ENCODE peak calls at places on chromosomes 2 and 18, in ten cellular contexts. B is stimulated activated CD4-positive, alpha-beta T cell treated with anti-CD3 and anti-CD28 coated beads, Interleukin-4, amount 100 ng/mL, for 24 hours; G is endothelial cell; D is fibroblast of the conjunctiva; O is NCI-H345; Y is cardiac fibroblast; C is NCI-H1417; V is uterus; E is stimulated activated CD8-positive, alpha-beta memory T cell treated with anti-CD3 and anti-CD28 coated beads, Interleukin-12 subunit alpha, Interleukin-12 subunit beta, amount 100 ng/mL, for 1 hour; K is NCI-H1105. M is an unnamed sample.

GRCh38 chr2:203688798-203689197 is 17.6 kb upstream of the CD28 start:
- DNase-seq in D (peak), K (no peak), G (no peak), E (no peak), O (no peak), V (peak), C (no peak), B (no peak), Y (peak), M (no peak)

GRCh38 chr2:209719034-209719433 is 52.6 kb upstream of the UNC80 start:
- DNase-seq in D (no peak), C (no peak), G (no peak), B (no peak), E (no peak), K (no peak), Y (no peak), V (no peak), O (no peak), M (no peak)

GRCh38 chr2:50781646-50782045 is 250.3 kb downstream of the NRXN1 start:
- DNase-seq in B (no peak), V (no peak), G (no peak), E (no peak), Y (no peak), D (no peak), C (no peak), O (no peak), K (no peak), M (no peak)

GRCh38 chr2:26483027-26483326 is 5.1 kb upstream of the OTOF start:
- DNase-seq in K (no peak), V (no peak), B (no peak), C (no peak), E (no peak), G (no peak), Y (no peak), D (no peak), O (no peak), M (no peak)

GRCh38 chr18:39550701-39551100 is 1985.1 kb upstream of the CELF4 start:
- DNase-seq in V (no peak), O (no peak), B (no peak), E (no peak), Y (no peak), K (no peak), G (no peak), D (no peak), C (no peak), M (no peak)

GRCh38 chr18:45449761-45450227 is 165.5 kb upstream of the SLC14A2 start:
- DNase-seq in G (no peak), C (peak), E (no peak), K (peak), V (peak), Y (peak), B (no peak), D (peak), O (peak), M (no peak)

GRCh38 chr2:27993950-27994728 is 103.6 kb downstream of the BABAM2 start:
- DNase-seq in B (no peak), E (no peak), K (no peak), Y (no peak), D (no peak), V (no peak), C (no peak), G (no peak), O (no peak), M (no peak)

GRCh38 chr2:10228611-10229365 is 73.9 kb upstream of the HPCAL1 start:
- DNase-seq in O (peak), V (peak), B (no peak), K (no peak), D (no peak), E (no peak), C (peak), Y (no peak), G (no peak), M (no peak)

GRCh38 chr2:47346107-47346506 is 56.8 kb upstream of the MSH2 start:
- DNase-seq in G (no peak), E (no peak), Y (no peak), B (no peak), D (no peak), V (no peak), C (peak), O (peak), K (peak), M (no peak)

GRCh38 chr18:23225518-23225917 is 90.2 kb downstream of the CABLES1 start:
- DNase-seq in Y (peak), C (no peak), B (no peak), V (peak), G (no peak), D (peak), E (no peak), O (no peak), K (no peak), M (no peak)

GRCh38 chr2:192194065-192194865 is 468 bp downstream of the TMEFF2 start:
- DNase-seq in G (peak), O (peak), V (peak), B (peak), Y (no peak), C (peak), D (no peak), E (no peak), K (peak), M (no peak)

GRCh38 chr18:27185025-27185763 is at the start of gene CHST9:
- DNase-seq in E (no peak), G (peak), O (peak), C (peak), B (no peak), V (no peak), K (peak), D (no peak), Y (no peak), M (no peak)

GRCh38 chr2:79619442-79619841 is 106.6 kb downstream of the CTNNA2 start:
- DNase-seq in D (no peak), Y (no peak), B (no peak), C (no peak), K (no peak), G (no peak), V (no peak), E (no peak), O (no peak), M (no peak)

GRCh38 chr2:187982668-187983067 is 309.0 kb upstream of the GULP1 start:
- DNase-seq in V (no peak), C (no peak), Y (peak), B (no peak), E (no peak), K (no peak), O (no peak), G (no peak), D (peak), M (no peak)

GRCh38 chr18:27378396-27379094 is 193.4 kb upstream of the CHST9 start:
- DNase-seq in D (no peak), B (no peak), C (no peak), E (no peak), K (no peak), V (no peak), O (no peak), G (no peak), Y (no peak), M (no peak)